ENCODE peak calls at places on chromosomes 1 and 21, in five cellular contexts. I, M, C, O and R are unnamed samples.

GRCh38 chr21:19029816-19030215 is 626.2 kb upstream of the TMPRSS15 start:
- DNase-seq in I (no peak), M (no peak), C (no peak), O (no peak), R (no peak)

GRCh38 chr1:230682882-230683610 is 30.9 kb downstream of the AGT start:
- DNase-seq in I (no peak), M (no peak), C (no peak), O (no peak), R (no peak)

GRCh38 chr21:45641480-45642035 is 2.0 kb upstream of the PCBP3 start:
- DNase-seq in I (no peak), M (peak; percentile 29), C (no peak), O (no peak), R (no peak)

GRCh38 chr21:42572906-42573495 is 59.3 kb downstream of the SLC37A1 start:
- DNase-seq in I (no peak), M (no peak), C (no peak), O (no peak), R (no peak)

GRCh38 chr1:115476616-115477015 is 138.6 kb upstream of the NGF start:
- DNase-seq in I (no peak), M (no peak), C (peak; percentile 13), O (no peak), R (no peak)

GRCh38 chr1:8752921-8753713 is 64.3 kb downstream of the RERE start:
- DNase-seq in I (no peak), M (no peak), C (no peak), O (no peak), R (no peak)

GRCh38 chr1:55547441-55547840 is 332.3 kb upstream of the USP24 start:
- DNase-seq in I (no peak), M (no peak), C (no peak), O (no peak), R (peak; percentile 28)

GRCh38 chr1:32201011-32201855 is 838 bp downstream of the CCDC28B start:
- DNase-seq in I (peak; percentile 26), M (peak; percentile 77), C (peak; percentile 80), O (no peak), R (peak; percentile 78)

GRCh38 chr1:98256700-98257099 is 335.9 kb upstream of the DPYD start:
- DNase-seq in I (no peak), M (no peak), C (no peak), O (no peak), R (no peak)

GRCh38 chr1:173332026-173332425 is 124.9 kb upstream of the TNFSF4 start:
- DNase-seq in I (no peak), M (no peak), C (no peak), O (no peak), R (no peak)

GRCh38 chr1:67760030-67760821 is 73.0 kb downstream of the GNG12 start:
- DNase-seq in I (peak; percentile 94), M (peak; percentile 78), C (peak; percentile 84), O (peak; percentile 54), R (peak; percentile 88)

GRCh38 chr1:171913385-171913784 is 72.1 kb downstream of the DNM3 start:
- DNase-seq in I (no peak), M (no peak), C (no peak), O (peak; percentile 59), R (no peak)

GRCh38 chr1:230713915-230714764 is at the start of gene AGT:
- DNase-seq in I (no peak), M (no peak), C (no peak), O (no peak), R (peak; percentile 77)

GRCh38 chr1:243882276-243882675 is 32.2 kb upstream of the AKT3 start:
- DNase-seq in I (no peak), M (no peak), C (no peak), O (no peak), R (no peak)

GRCh38 chr1:214362188-214362882 is 81.4 kb downstream of the SMYD2 start:
- DNase-seq in I (no peak), M (no peak), C (no peak), O (no peak), R (no peak)

GRCh38 chr21:22120616-22121266 is 1122.5 kb downstream of the NCAM2 start:
- DNase-seq in I (no peak), M (peak; percentile 85), C (peak; percentile 1), O (no peak), R (peak; percentile 9)

GRCh38 chr1:176989023-176989422 is 175.5 kb downstream of the ASTN1 start:
- DNase-seq in I (no peak), M (no peak), C (no peak), O (no peak), R (no peak)

GRCh38 chr1:21963477-21964217 is 13.2 kb upstream of the CELA3B start:
- DNase-seq in I (peak; percentile 75), M (peak; percentile 90), C (peak; percentile 70), O (peak; percentile 47), R (peak; percentile 84)

GRCh38 chr1:213326666-213327317 is 275.8 kb downstream of the RPS6KC1 start:
- DNase-seq in I (no peak), M (no peak), C (no peak), O (no peak), R (no peak)

GRCh38 chr1:15352122-15352957 is 57.3 kb upstream of the EFHD2 start:
- DNase-seq in I (no peak), M (no peak), C (no peak), O (peak; percentile 95), R (no peak)

GRCh38 chr1:201570886-201571624 is 32.1 kb downstream of the NAV1 start:
- DNase-seq in I (no peak), M (no peak), C (peak; percentile 18), O (no peak), R (no peak)

GRCh38 chr1:45863117-45863670 is 59.8 kb downstream of the MAST2 start:
- DNase-seq in I (no peak), M (no peak), C (peak; percentile 23), O (no peak), R (no peak)

GRCh38 chr1:14672030-14672429 is 73.5 kb downstream of the KAZN start:
- DNase-seq in I (no peak), M (no peak), C (peak; percentile 93), O (no peak), R (no peak)

GRCh38 chr1:110494036-110494435 is 24.9 kb downstream of the KCNA10 start:
- DNase-seq in I (no peak), M (no peak), C (no peak), O (no peak), R (no peak)

GRCh38 chr1:25854554-25854953 is 4.7 kb downstream of the AUNIP start:
- DNase-seq in I (no peak), M (no peak), C (no peak), O (no peak), R (no peak)

GRCh38 chr1:28176492-28177470 is at the start of gene PTAFR:
- DNase-seq in I (no peak), M (peak; percentile 15), C (peak; percentile 91), O (no peak), R (no peak)
- H3K4me3 ChIP-seq in I (no peak within 1 kb of the TSS), M (no peak within 1 kb of the TSS), C (peak within 1 kb of the TSS; percentile 77), O (no peak within 1 kb of the TSS), R (no peak within 1 kb of the TSS)

GRCh38 chr1:166840309-166841302 is 1.3 kb downstream of the POGK start:
- DNase-seq in I (no peak), M (no peak), C (peak; percentile 27), O (no peak), R (peak; percentile 65)
- H2AFZ ChIP-seq in I (peak overlapping the region; percentile 59), M (no peak overlapping the region), C (peak overlapping the region; percentile 78), O (no peak overlapping the region), R (peak overlapping the region; percentile 20)

GRCh38 chr1:220527279-220528048 is 472 bp upstream of the MARK1 start:
- DNase-seq in I (no peak), M (peak; percentile 46), C (no peak), O (no peak), R (peak; percentile 28)
- TF ChIP-seq EZH2phosphoT487 in I (no peak), M (no peak), C (no peak), O (no peak), R (no peak)

DNA sequence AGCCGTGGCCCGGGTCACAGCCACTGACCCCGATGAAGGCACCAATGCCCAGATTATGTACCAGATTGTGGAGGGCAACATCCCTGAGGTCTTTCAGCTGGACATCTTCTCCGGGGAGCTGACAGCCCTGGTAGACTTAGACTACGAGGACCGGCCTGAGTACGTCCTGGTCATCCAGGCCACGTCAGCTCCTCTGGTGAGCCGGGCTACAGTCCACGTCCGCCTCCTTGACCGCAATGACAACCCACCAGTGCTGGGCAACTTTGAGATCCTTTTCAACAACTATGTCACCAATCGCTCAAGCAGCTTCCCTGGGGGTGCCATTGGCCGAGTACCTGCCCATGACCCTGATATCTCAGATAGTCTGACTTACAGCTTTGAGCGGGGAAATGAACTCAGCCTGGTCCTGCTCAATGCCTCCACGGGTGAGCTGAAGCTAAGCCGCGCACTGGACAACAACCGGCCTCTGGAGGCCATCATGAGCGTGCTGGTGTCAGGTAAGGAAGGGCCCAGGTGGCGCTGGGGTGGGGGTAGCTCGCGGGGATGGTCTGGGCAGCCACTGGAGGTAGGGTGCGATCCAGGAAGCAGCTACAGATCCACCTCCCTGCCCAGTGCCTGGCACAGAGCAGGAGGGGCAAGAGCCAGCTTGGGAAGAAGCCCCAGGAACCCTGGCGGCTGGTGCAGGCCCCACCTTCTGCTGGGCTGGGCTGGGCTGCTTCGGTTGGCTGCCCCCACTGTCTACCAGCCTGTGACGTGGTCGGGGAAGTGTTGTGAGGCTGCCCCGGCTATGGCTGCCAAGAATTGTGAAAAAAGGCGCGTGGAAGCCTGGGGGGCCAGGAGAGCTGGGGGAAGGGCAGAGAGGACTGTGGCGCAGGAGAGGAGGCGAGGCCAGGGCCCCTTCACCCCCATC is 3.8 kb downstream of the CELSR2 start:
- DNase-seq in I (no peak), M (no peak), C (peak; percentile 73), O (no peak), R (no peak)
- H3K4me3 ChIP-seq in I (no peak overlapping the region), M (peak overlapping the region; percentile 26), C (peak overlapping the region; percentile 64), O (no peak overlapping the region), R (no peak overlapping the region)

DNA sequence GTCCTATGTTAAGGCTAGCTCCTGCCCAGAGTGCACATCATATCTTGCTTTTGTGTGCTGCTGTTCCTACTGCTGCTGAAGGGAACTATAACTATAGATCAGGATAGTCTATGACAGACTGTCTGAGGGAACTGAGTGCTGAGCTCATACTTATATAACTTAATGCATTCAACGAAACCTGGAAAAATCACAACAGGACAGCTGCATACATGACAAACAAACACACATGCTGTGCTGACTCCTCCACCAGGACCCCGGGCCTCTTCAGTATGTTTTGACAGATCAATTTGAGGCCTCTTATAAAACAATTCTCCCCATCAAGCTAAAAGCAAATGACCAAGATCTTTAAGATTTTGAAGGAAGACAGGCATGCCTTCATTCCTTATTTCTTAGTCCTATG is 1031.4 kb upstream of the ADGRL2 start:
- DNase-seq in I (no peak), M (no peak), C (no peak), O (no peak), R (no peak)
- H2AFZ ChIP-seq in I (no peak overlapping the region), M (no peak overlapping the region), C (no peak overlapping the region), O (no peak overlapping the region), R (no peak overlapping the region)

DNA sequence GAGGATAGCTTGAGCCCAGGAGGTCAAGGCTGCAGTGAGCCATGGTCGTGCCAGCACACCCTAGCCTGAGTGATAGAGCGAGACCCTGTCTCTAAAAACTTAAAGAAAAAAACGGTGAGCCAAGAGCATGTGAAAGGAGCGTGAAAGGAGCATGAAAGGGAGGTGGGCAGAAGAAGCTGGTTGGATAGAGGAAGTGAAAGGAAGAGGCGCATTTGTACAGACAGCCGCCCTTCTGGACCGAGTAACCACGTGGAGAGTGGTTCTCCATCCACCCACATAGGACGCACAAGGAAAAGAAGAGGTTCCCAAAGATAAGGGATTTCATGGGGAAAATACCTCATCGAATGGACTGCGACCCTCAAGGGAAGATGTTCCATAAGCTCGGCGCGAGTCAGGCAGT is 60.4 kb upstream of the IFNAR2 start:
- DNase-seq in I (no peak), M (no peak), C (peak; percentile 31), O (no peak), R (no peak)
- TF ChIP-seq EZH2phosphoT487 in I (no peak), M (no peak), C (no peak), O (no peak), R (no peak)

GRCh38 chr1:203320546-203321272 is 15.4 kb downstream of the BTG2 start:
- DNase-seq in I (peak; percentile 100), M (peak; percentile 83), C (peak; percentile 99), O (no peak), R (peak; percentile 59)
- H3K4me3 ChIP-seq in I (peak overlapping the region; percentile 31), M (no peak overlapping the region), C (peak overlapping the region; percentile 54), O (no peak overlapping the region), R (no peak overlapping the region)